ENCODE peak calls at places on chromosome 19, in six cellular contexts. H, W, R, I, L and U are unnamed samples.

GRCh38 chr19:17052439-17052838 is 22.8 kb downstream of the HAUS8 start:
- DNase-seq in R (peak), W (peak), I (peak), H (no peak), L (peak), U (peak)

GRCh38 chr19:38274734-38275133 is 10.4 kb downstream of the SPINT2 start:
- DNase-seq in H (no peak), W (no peak), I (no peak), L (no peak), R (no peak), U (no peak)

GRCh38 chr19:4061178-4061682 is 5.5 kb downstream of the ZBTB7A start:
- DNase-seq in I (no peak), R (no peak), W (peak), L (no peak), H (no peak), U (peak)

GRCh38 chr19:51971624-51972023 is 15.0 kb downstream of the ZNF350 start:
- DNase-seq in I (no peak), H (no peak), W (peak), R (peak), L (peak), U (peak)

GRCh38 chr19:49193822-49194394 is 36.3 kb downstream of the TRPM4 start:
- DNase-seq in H (no peak), I (no peak), R (no peak), W (no peak), L (no peak), U (no peak)

GRCh38 chr19:1065606-1066109 is 1.3 kb upstream of the ARHGAP45 start:
- DNase-seq in R (no peak), I (no peak), L (no peak), W (no peak), H (no peak), U (no peak)

GRCh38 chr19:6086081-6086858 is 24.0 kb downstream of the RFX2 start:
- DNase-seq in W (peak), R (peak), L (no peak), H (no peak), I (no peak), U (no peak)

GRCh38 chr19:46616631-46617322 is 8.1 kb downstream of the PTGIR start:
- DNase-seq in I (no peak), L (peak), H (no peak), W (peak), R (peak), U (peak)

GRCh38 chr19:4045597-4046361 is 20.9 kb downstream of the ZBTB7A start:
- DNase-seq in H (no peak), I (no peak), L (no peak), W (no peak), R (no peak), U (no peak)

GRCh38 chr19:55674459-55674840 is 576 bp upstream of the EPN1 start:
- DNase-seq in H (no peak), R (no peak), L (no peak), I (no peak), W (no peak), U (no peak)

GRCh38 chr19:31418692-31419430 is 69.6 kb upstream of the TSHZ3 start:
- DNase-seq in W (no peak), I (no peak), L (no peak), H (no peak), R (no peak), U (no peak)

GRCh38 chr19:51136891-51137551 is 5.1 kb upstream of the SIGLEC7 start:
- DNase-seq in H (no peak), L (no peak), R (no peak), I (no peak), W (peak), U (no peak)

GRCh38 chr19:53868091-53868891 is 608 bp downstream of the MYADM start:
- DNase-seq in H (no peak), L (peak), I (no peak), R (peak), W (peak), U (peak)